ENCODE peak calls at places on chromosomes 2 and 18, in ten cellular contexts. One of them, this sample, is unnamed.

GRCh38 chr2:190628651-190629378 is 20.1 kb upstream of the NAB1 start:
- DNase-seq in HT1080: no peak
- DNase-seq in effector CD4-positive, alpha-beta T cell: no peak
- DNase-seq in activated CD4-positive, CD25-positive, alpha-beta regulatory T cell: no peak
- DNase-seq in NCI-H1105 treated with DMSO at 0.1 percent for 48 hours: no peak
- DNase-seq in AG08395: no peak
- DNase-seq in COLO829: no peak
- DNase-seq in anterior cingulate cortex: no peak
- DNase-seq in putamen: no peak
- DNase-seq in NCI-H774: no peak
- DNase-seq in this sample: no peak

GRCh38 chr18:47754311-47755101 is 176.0 kb downstream of the SMAD2 start:
- DNase-seq in HT1080: peak
- DNase-seq in effector CD4-positive, alpha-beta T cell: peak
- DNase-seq in activated CD4-positive, CD25-positive, alpha-beta regulatory T cell: no peak
- DNase-seq in NCI-H1105 treated with DMSO at 0.1 percent for 48 hours: peak
- DNase-seq in AG08395: peak
- DNase-seq in COLO829: peak
- DNase-seq in anterior cingulate cortex: no peak
- DNase-seq in putamen: no peak
- DNase-seq in NCI-H774: peak
- DNase-seq in this sample: peak

GRCh38 chr2:236871500-236872001 is 214.1 kb upstream of the COPS8 start:
- DNase-seq in HT1080: peak
- DNase-seq in effector CD4-positive, alpha-beta T cell: no peak
- DNase-seq in activated CD4-positive, CD25-positive, alpha-beta regulatory T cell: no peak
- DNase-seq in NCI-H1105 treated with DMSO at 0.1 percent for 48 hours: no peak
- DNase-seq in AG08395: peak
- DNase-seq in COLO829: peak
- DNase-seq in anterior cingulate cortex: no peak
- DNase-seq in putamen: peak
- DNase-seq in NCI-H774: no peak
- DNase-seq in this sample: peak

GRCh38 chr2:137165968-137166367 is 400.6 kb downstream of the THSD7B start:
- DNase-seq in HT1080: no peak
- DNase-seq in effector CD4-positive, alpha-beta T cell: no peak
- DNase-seq in activated CD4-positive, CD25-positive, alpha-beta regulatory T cell: no peak
- DNase-seq in NCI-H1105 treated with DMSO at 0.1 percent for 48 hours: no peak
- DNase-seq in AG08395: no peak
- DNase-seq in COLO829: no peak
- DNase-seq in anterior cingulate cortex: no peak
- DNase-seq in putamen: no peak
- DNase-seq in NCI-H774: no peak
- DNase-seq in this sample: no peak

GRCh38 chr2:37415128-37415817 is 70.8 kb downstream of the QPCT start:
- DNase-seq in HT1080: peak
- DNase-seq in effector CD4-positive, alpha-beta T cell: no peak
- DNase-seq in activated CD4-positive, CD25-positive, alpha-beta regulatory T cell: no peak
- DNase-seq in NCI-H1105 treated with DMSO at 0.1 percent for 48 hours: peak
- DNase-seq in AG08395: peak
- DNase-seq in COLO829: no peak
- DNase-seq in anterior cingulate cortex: no peak
- DNase-seq in putamen: no peak
- DNase-seq in NCI-H774: no peak
- DNase-seq in this sample: no peak

GRCh38 chr2:37614061-37614802 is 57.2 kb downstream of the CDC42EP3 start:
- DNase-seq in HT1080: peak
- DNase-seq in effector CD4-positive, alpha-beta T cell: no peak
- DNase-seq in activated CD4-positive, CD25-positive, alpha-beta regulatory T cell: no peak
- DNase-seq in NCI-H1105 treated with DMSO at 0.1 percent for 48 hours: no peak
- DNase-seq in AG08395: peak
- DNase-seq in COLO829: no peak
- DNase-seq in anterior cingulate cortex: no peak
- DNase-seq in putamen: no peak
- DNase-seq in NCI-H774: no peak
- DNase-seq in this sample: no peak

GRCh38 chr2:232292395-232293154 is 86.0 kb upstream of the ALPP start:
- DNase-seq in HT1080: peak
- DNase-seq in effector CD4-positive, alpha-beta T cell: peak
- DNase-seq in activated CD4-positive, CD25-positive, alpha-beta regulatory T cell: peak
- DNase-seq in NCI-H1105 treated with DMSO at 0.1 percent for 48 hours: no peak
- DNase-seq in AG08395: peak
- DNase-seq in COLO829: peak
- DNase-seq in anterior cingulate cortex: no peak
- DNase-seq in putamen: no peak
- DNase-seq in NCI-H774: no peak
- DNase-seq in this sample: peak

GRCh38 chr18:11071300-11071699 is 78.1 kb downstream of the PIEZO2 start:
- DNase-seq in HT1080: peak
- DNase-seq in effector CD4-positive, alpha-beta T cell: no peak
- DNase-seq in activated CD4-positive, CD25-positive, alpha-beta regulatory T cell: no peak
- DNase-seq in NCI-H1105 treated with DMSO at 0.1 percent for 48 hours: no peak
- DNase-seq in AG08395: no peak
- DNase-seq in COLO829: no peak
- DNase-seq in anterior cingulate cortex: no peak
- DNase-seq in putamen: peak
- DNase-seq in NCI-H774: no peak
- DNase-seq in this sample: no peak

This sample was measured in NCI-H460.